ENCODE peak calls at places on chromosomes 2 and 18, in four cellular contexts. F, M, X and S are unnamed samples.

GRCh38 chr2:119837350-119837749 is 77.6 kb downstream of the PTPN4 start:
- DNase-seq in M (no peak), F (no peak), X (no peak), S (no peak)

GRCh38 chr2:232352511-232353091 is 25.9 kb upstream of the ALPP start:
- DNase-seq in F (peak; percentile 42), X (no peak), M (no peak), S (no peak)

GRCh38 chr18:5066380-5066977 is 130.6 kb downstream of the AKAIN1 start:
- DNase-seq in X (peak; percentile 33), M (no peak), F (no peak), S (no peak)

GRCh38 chr2:149562304-149562703 is 25.3 kb downstream of the MMADHC start:
- DNase-seq in X (no peak), M (no peak), F (no peak), S (no peak)

GRCh38 chr2:19035238-19035637 is 323.2 kb downstream of the OSR1 start:
- DNase-seq in X (no peak), F (no peak), M (no peak), S (no peak)

GRCh38 chr2:83233284-83233683 is 1225.8 kb downstream of the SUCLG1 start:
- DNase-seq in M (no peak), F (no peak), X (no peak), S (no peak)

GRCh38 chr2:2112416-2113131 is 218.5 kb downstream of the MYT1L start:
- DNase-seq in M (no peak), X (no peak), F (no peak), S (no peak)

GRCh38 chr2:57204364-57204763 is 842.2 kb upstream of the VRK2 start:
- DNase-seq in F (no peak), X (no peak), M (no peak), S (no peak)

GRCh38 chr2:96547751-96548161 is 11.2 kb downstream of the ARID5A start:
- DNase-seq in X (no peak), M (no peak), F (peak; percentile 5), S (no peak)

GRCh38 chr2:60500861-60501260 is 52.6 kb downstream of the BCL11A start:
- DNase-seq in M (no peak), X (no peak), F (no peak), S (no peak)

GRCh38 chr2:63692002-63692606 is 103.3 kb downstream of the MDH1 start:
- DNase-seq in X (no peak), F (no peak), M (no peak), S (no peak)

GRCh38 chr18:73948497-73948896 is 199.1 kb downstream of the FBXO15 start:
- DNase-seq in F (no peak), X (no peak), M (no peak), S (peak; percentile 60)

GRCh38 chr2:75643980-75644379 is 2.6 kb upstream of the MRPL19 start:
- DNase-seq in F (no peak), M (no peak), X (no peak), S (no peak)

GRCh38 chr18:79789901-79790885 is 7.5 kb upstream of the KCNG2 start:
- DNase-seq in X (no peak), F (no peak), M (no peak), S (no peak)

GRCh38 chr2:188293601-188294482 is 2.2 kb downstream of the GULP1 start:
- DNase-seq in F (peak; percentile 52), M (peak; percentile 81), X (peak; percentile 10), S (no peak)

GRCh38 chr2:64404743-64405142 is 49.2 kb upstream of the LGALSL start:
- DNase-seq in X (no peak), F (peak; percentile 75), M (peak; percentile 46), S (peak; percentile 83)

GRCh38 chr18:26657618-26658581 is 109.5 kb upstream of the KCTD1 start:
- DNase-seq in F (no peak), X (no peak), M (no peak), S (no peak)

DNA sequence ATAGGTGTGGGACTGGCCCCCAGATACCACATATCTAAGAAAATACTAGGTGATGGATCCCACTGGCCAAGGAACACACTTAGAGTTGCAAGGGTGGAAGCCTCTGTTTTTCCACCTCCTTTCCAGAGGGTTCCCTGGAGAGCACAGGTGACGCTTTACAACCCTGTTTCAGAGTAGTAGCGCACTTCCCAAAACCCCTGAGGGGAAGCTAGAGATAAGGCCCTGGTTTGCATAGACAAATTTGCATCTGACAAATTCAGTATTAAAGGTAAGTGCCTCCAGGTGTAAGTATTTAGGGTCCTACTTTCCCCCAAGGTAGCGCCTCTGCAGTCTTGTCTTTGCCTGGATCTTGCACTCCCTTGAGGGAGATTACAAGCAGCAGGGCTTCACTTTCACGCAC is 474 bp upstream of the CERKL start:
- DNase-seq in F (no peak), M (no peak), X (no peak), S (no peak)
- H3K4me3 ChIP-seq in F (no peak overlapping the region), M (peak overlapping the region; percentile 59), X (peak overlapping the region; percentile 69), S (peak overlapping the region; percentile 57)

GRCh38 chr2:73285162-73285739 is 973 bp upstream of the FBXO41 start:
- DNase-seq in X (no peak), F (no peak), M (no peak), S (no peak)

GRCh38 chr2:73281244-73281643 is 3.0 kb downstream of the FBXO41 start:
- DNase-seq in F (no peak), X (no peak), M (no peak), S (no peak)

GRCh38 chr2:73284296-73285161 is at the start of gene FBXO41:
- DNase-seq in M (no peak), F (peak; percentile 81), X (peak; percentile 84), S (no peak)

GRCh38 chr2:73283545-73284295 is 558 bp downstream of the FBXO41 start:
- DNase-seq in F (peak; percentile 51), M (no peak), X (peak; percentile 36), S (no peak)

GRCh38 chr2:73282924-73283544 is 1.2 kb downstream of the FBXO41 start:
- DNase-seq in F (no peak), X (no peak), M (no peak), S (no peak)
- H3K4me3 ChIP-seq in F (no peak overlapping the region), X (peak overlapping the region; percentile 80), M (peak overlapping the region; percentile 76), S (no peak overlapping the region)

GRCh38 chr2:240250150-240250984 is 109.9 kb upstream of the OTOS start:
- DNase-seq in X (no peak), M (peak; percentile 20), F (no peak), S (peak; percentile 45)

GRCh38 chr2:240250985-240251847 is 110.8 kb upstream of the OTOS start:
- DNase-seq in M (peak; percentile 83), X (peak; percentile 25), F (peak; percentile 84), S (peak; percentile 93)

GRCh38 chr2:240252191-240252871 is 111.9 kb upstream of the OTOS start:
- DNase-seq in F (peak; percentile 44), M (peak; percentile 24), X (no peak), S (peak; percentile 78)

GRCh38 chr2:240252872-240253511 is 112.5 kb upstream of the OTOS start:
- DNase-seq in M (no peak), X (no peak), F (no peak), S (peak; percentile 89)

DNA sequence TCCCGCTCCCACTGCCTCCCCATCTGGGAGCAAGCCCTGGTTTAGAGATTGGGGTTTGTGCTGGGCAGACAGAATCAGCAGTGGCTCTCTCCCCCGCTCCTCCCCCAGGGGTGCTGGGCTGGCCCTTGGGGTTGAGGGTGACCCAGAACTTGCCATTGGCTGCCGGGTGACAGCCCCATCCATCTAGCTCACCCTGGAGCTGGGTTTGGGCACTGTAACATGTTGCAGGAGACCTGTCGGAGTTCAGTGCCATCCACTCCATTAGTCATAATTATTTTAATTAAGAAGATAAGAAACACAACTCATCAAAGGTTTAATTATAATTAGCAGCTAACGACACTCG is 111.4 kb upstream of the OTOS start:
- DNase-seq in F (no peak), X (no peak), M (peak; percentile 24), S (no peak)
- H3K4me3 ChIP-seq in F (no peak overlapping the region), X (no peak overlapping the region), M (no peak overlapping the region), S (no peak overlapping the region)

GRCh38 chr2:127515383-127515915 is 10.8 kb downstream of the IWS1 start:
- DNase-seq in F (no peak), X (no peak), M (no peak), S (no peak)
- H3K4me3 ChIP-seq in F (no peak overlapping the region), X (no peak overlapping the region), M (no peak overlapping the region), S (no peak overlapping the region)

DNA sequence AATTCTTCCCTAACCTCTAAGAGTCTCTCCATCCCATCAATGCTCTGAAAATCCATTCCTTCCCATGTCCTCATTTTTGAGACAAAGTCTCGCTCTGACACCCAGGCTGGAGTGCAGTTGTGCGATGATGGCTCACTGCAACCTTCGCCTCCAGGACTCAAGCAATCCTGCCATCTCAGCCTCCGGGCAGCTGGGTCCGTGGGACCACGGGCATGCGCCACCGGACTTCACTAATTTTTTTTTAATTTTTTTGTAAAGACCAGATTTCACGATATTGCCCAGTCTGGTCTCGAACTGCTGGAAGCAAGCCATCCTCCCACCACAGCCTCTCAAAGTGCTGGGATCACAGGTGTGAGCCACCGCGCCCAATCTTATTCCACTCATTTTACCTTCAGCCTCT is 1.6 kb downstream of the FEZ2 start:
- DNase-seq in X (no peak), F (no peak), M (no peak), S (no peak)
- H3K4me3 ChIP-seq in X (no peak overlapping the region), F (no peak overlapping the region), M (peak overlapping the region; percentile 100), S (peak overlapping the region; percentile 87)

DNA sequence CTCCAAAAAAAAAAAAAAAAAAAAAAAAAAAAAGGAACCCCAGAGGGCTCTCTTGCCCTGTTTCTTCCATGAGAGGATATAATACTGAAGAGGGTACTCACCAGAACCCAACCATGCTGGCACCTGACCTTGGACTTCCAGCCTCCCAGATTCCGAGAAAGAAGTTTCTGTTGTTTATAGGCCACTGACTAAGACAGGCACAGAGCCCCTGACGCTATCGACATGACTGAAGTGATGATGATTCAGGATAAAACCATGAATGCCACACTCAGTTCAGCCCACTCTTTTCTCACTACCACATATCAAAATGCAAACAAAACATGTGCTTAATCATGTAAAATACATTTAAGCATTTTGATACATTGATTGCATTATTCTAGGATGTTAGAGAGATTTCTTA is 66.1 kb upstream of the CDCA7 start:
- DNase-seq in F (no peak), X (no peak), M (no peak), S (no peak)
- H3K4me3 ChIP-seq in F (no peak overlapping the region), X (no peak overlapping the region), M (no peak overlapping the region), S (no peak overlapping the region)

DNA sequence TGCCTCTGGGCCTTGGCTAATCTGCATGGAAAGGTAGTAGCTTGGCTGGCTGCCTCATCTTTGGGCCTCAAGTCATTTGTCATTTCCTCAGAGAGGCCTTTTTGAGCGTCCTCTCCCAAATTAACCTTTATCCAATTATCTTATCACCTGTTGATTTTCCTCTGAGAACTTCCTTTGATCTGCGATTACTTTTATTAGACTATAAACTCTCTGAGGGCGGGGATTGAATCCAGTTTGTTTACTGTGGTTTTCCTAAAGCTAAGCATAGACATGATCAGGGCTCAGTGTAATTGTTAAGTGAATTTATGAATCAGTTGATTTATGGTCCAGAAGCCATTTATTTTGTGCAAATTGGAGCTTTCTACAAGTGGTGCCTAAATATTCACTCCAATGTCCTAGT is 7.5 kb downstream of the RPE start:
- DNase-seq in M (no peak), X (no peak), F (no peak), S (no peak)
- H3K4me3 ChIP-seq in M (no peak overlapping the region), X (no peak overlapping the region), F (no peak overlapping the region), S (no peak overlapping the region)

GRCh38 chr2:47896450-47896968 is 9.8 kb downstream of the FBXO11 start:
- DNase-seq in M (no peak), F (no peak), X (no peak), S (no peak)
- H3K4me3 ChIP-seq in M (no peak overlapping the region), F (no peak overlapping the region), X (no peak overlapping the region), S (no peak overlapping the region)